ENCODE peak calls at places on chromosome 19, in nine cellular contexts. R is stomach, Y is GM23338, P is prostate gland, H is endothelial cell of umbilical vein, K is HL-60, L is K562, U is HCT116, W is breast epithelium. F is an unnamed sample.

GRCh38 chr19:41880329-41880708 is 2.7 kb upstream of the ARHGEF1 start:
- DNase-seq in R (no peak), Y (no peak), P (no peak), H (no peak), K (no peak), L (no peak), U (no peak), W (no peak), F (no peak)

GRCh38 chr19:56765107-56765506 is 75.4 kb downstream of the PEG3 start:
- DNase-seq in R (peak), Y (no peak), P (peak), H (no peak), K (no peak), L (no peak), U (no peak), W (peak), F (peak)

GRCh38 chr19:41324921-41325639 is 15.1 kb downstream of the CCDC97 start:
- DNase-seq in R (no peak), Y (peak), P (peak), H (peak), K (no peak), L (peak), U (no peak), W (peak), F (peak)

GRCh38 chr19:406121-406711 is 2.7 kb downstream of the C2CD4C start:
- DNase-seq in R (no peak), Y (no peak), P (no peak), H (no peak), K (no peak), L (no peak), U (no peak), W (no peak), F (no peak)

GRCh38 chr19:34316741-34317241 is 48.2 kb upstream of the GPI start:
- DNase-seq in R (no peak), Y (no peak), P (no peak), H (peak), K (no peak), L (peak), U (peak), W (no peak), F (peak)

GRCh38 chr19:10892256-10892655 is 20.9 kb downstream of the CARM1 start:
- DNase-seq in R (no peak), Y (no peak), P (no peak), H (no peak), K (no peak), L (no peak), U (no peak), W (no peak), F (no peak)

GRCh38 chr19:31139871-31140505 is 209.2 kb downstream of the TSHZ3 start:
- DNase-seq in R (no peak), Y (no peak), P (no peak), H (no peak), K (no peak), L (no peak), U (no peak), W (no peak), F (no peak)

GRCh38 chr19:17753976-17754375 is 2.7 kb downstream of the FCHO1 start:
- DNase-seq in R (no peak), Y (no peak), P (no peak), H (no peak), K (no peak), L (no peak), U (no peak), W (no peak), F (no peak)

GRCh38 chr19:40702337-40703012 is 12.0 kb upstream of the NUMBL start:
- DNase-seq in R (peak), Y (peak), P (no peak), H (no peak), K (no peak), L (peak), U (no peak), W (no peak), F (no peak)

GRCh38 chr19:38303517-38304351 is at the start of gene C19orf33:
- DNase-seq in R (peak), Y (peak), P (no peak), H (no peak), K (no peak), L (peak), U (peak), W (peak), F (peak)

GRCh38 chr19:44824758-44825157 is 15.9 kb downstream of the BCAM start:
- DNase-seq in R (no peak), Y (no peak), P (no peak), H (peak), K (no peak), L (no peak), U (no peak), W (no peak), F (no peak)

GRCh38 chr19:1501200-1501595 is 10.2 kb downstream of the REEP6 start:
- DNase-seq in R (no peak), Y (no peak), P (no peak), H (no peak), K (no peak), L (no peak), U (no peak), W (peak), F (no peak)

GRCh38 chr19:37963190-37963947 is 56.4 kb downstream of the SIPA1L3 start:
- DNase-seq in R (no peak), Y (no peak), P (no peak), H (peak), K (no peak), L (no peak), U (no peak), W (peak), F (no peak)

GRCh38 chr19:40650749-40651305 is 39.6 kb downstream of the NUMBL start:
- DNase-seq in R (no peak), Y (no peak), P (no peak), H (no peak), K (no peak), L (no peak), U (no peak), W (peak), F (no peak)

GRCh38 chr19:42420055-42420544 is 7.1 kb downstream of the LIPE start:
- DNase-seq in R (peak), Y (peak), P (no peak), H (peak), K (peak), L (peak), U (peak), W (no peak), F (peak)

GRCh38 chr19:31127132-31127967 is 221.9 kb downstream of the TSHZ3 start:
- DNase-seq in R (no peak), Y (no peak), P (peak), H (no peak), K (no peak), L (no peak), U (no peak), W (no peak), F (peak)

GRCh38 chr19:3229888-3230496 is 5.5 kb downstream of the CELF5 start:
- DNase-seq in R (no peak), Y (no peak), P (no peak), H (no peak), K (no peak), L (no peak), U (no peak), W (no peak), F (no peak)

GRCh38 chr19:56383826-56384605 is 9.3 kb downstream of the ZNF582 start:
- DNase-seq in R (no peak), Y (peak), P (no peak), H (no peak), K (no peak), L (no peak), U (no peak), W (no peak), F (no peak)

GRCh38 chr19:18349524-18350128 is 9.2 kb downstream of the PGPEP1 start:
- DNase-seq in R (peak), Y (peak), P (peak), H (peak), K (no peak), L (peak), U (no peak), W (no peak), F (peak)

GRCh38 chr19:18147396-18147795 is 5.6 kb upstream of the PIK3R2 start:
- DNase-seq in R (no peak), Y (no peak), P (no peak), H (no peak), K (no peak), L (no peak), U (no peak), W (no peak), F (no peak)

GRCh38 chr19:57560049-57560491 is 407 bp upstream of the ZNF550 start:
- DNase-seq in R (no peak), Y (no peak), P (no peak), H (no peak), K (no peak), L (no peak), U (no peak), W (peak), F (no peak)

GRCh38 chr19:18385675-18386542 is at the start of gene GDF15:
- DNase-seq in R (peak), Y (peak), P (peak), H (peak), K (no peak), L (peak), U (peak), W (no peak), F (peak)

GRCh38 chr19:11560404-11560988 is 1.5 kb upstream of the ELOF1 start:
- DNase-seq in R (peak), Y (peak), P (peak), H (peak), K (peak), L (peak), U (peak), W (no peak), F (peak)

GRCh38 chr19:3844596-3844995 is 24.2 kb downstream of the ZFR2 start:
- DNase-seq in R (no peak), Y (no peak), P (no peak), H (no peak), K (no peak), L (no peak), U (no peak), W (no peak), F (no peak)

GRCh38 chr19:55341191-55342043 is 1.7 kb downstream of the KMT5C start:
- DNase-seq in R (peak), Y (peak), P (peak), H (peak), K (no peak), L (peak), U (peak), W (peak), F (peak)

GRCh38 chr19:48737360-48737998 is 2.9 kb downstream of the RASIP1 start:
- DNase-seq in R (peak), Y (peak), P (no peak), H (peak), K (no peak), L (peak), U (no peak), W (no peak), F (no peak)

GRCh38 chr19:11137542-11138384 is 17.8 kb downstream of the SPC24 start:
- DNase-seq in R (peak), Y (peak), P (peak), H (peak), K (peak), L (peak), U (no peak), W (peak), F (peak)

GRCh38 chr19:55451522-55452380 is 8.7 kb upstream of the SHISA7 start:
- DNase-seq in R (no peak), Y (no peak), P (no peak), H (no peak), K (no peak), L (peak), U (no peak), W (no peak), F (no peak)

GRCh38 chr19:42333018-42333417 is 7.6 kb downstream of the MEGF8 start:
- DNase-seq in R (no peak), Y (no peak), P (no peak), H (no peak), K (no peak), L (no peak), U (no peak), W (no peak), F (no peak)

GRCh38 chr19:56476671-56477428 is at the start of gene ZNF667:
- DNase-seq in R (no peak), Y (peak), P (peak), H (peak), K (peak), L (no peak), U (no peak), W (no peak), F (no peak)

GRCh38 chr19:42409477-42409876 is 17.7 kb downstream of the LIPE start:
- DNase-seq in R (peak), Y (no peak), P (no peak), H (no peak), K (no peak), L (no peak), U (no peak), W (no peak), F (no peak)

GRCh38 chr19:43820098-43820860 is 6.8 kb upstream of the ZNF283 start:
- DNase-seq in R (no peak), Y (peak), P (no peak), H (peak), K (no peak), L (no peak), U (no peak), W (no peak), F (no peak)

GRCh38 chr19:38213911-38214625 is 10.0 kb downstream of the DPF1 start:
- DNase-seq in R (no peak), Y (peak), P (no peak), H (no peak), K (no peak), L (no peak), U (no peak), W (no peak), F (no peak)

GRCh38 chr19:58021541-58022282 is 12.1 kb upstream of the ZSCAN1 start:
- DNase-seq in R (no peak), Y (peak), P (peak), H (peak), K (no peak), L (peak), U (no peak), W (peak), F (peak)

GRCh38 chr19:13260883-13261653 is 110.9 kb downstream of the IER2 start:
- DNase-seq in R (peak), Y (no peak), P (no peak), H (peak), K (peak), L (peak), U (peak), W (peak), F (no peak)
- TF ChIP-seq CTCF in R (no peak), Y (no peak), P (no peak), H (no peak), K (no peak), L (no peak), U (peak), W (no peak), F (no peak)

GRCh38 chr19:35734273-35734672 is 8.0 kb downstream of the IGFLR1 start:
- DNase-seq in R (no peak), Y (no peak), P (no peak), H (no peak), K (no peak), L (no peak), U (no peak), W (no peak), F (no peak)

GRCh38 chr19:35733180-35734125 is 8.8 kb downstream of the IGFLR1 start:
- DNase-seq in R (no peak), Y (no peak), P (no peak), H (no peak), K (no peak), L (no peak), U (no peak), W (no peak), F (no peak)

GRCh38 chr19:35731779-35732405 is 10.4 kb downstream of the IGFLR1 start:
- DNase-seq in R (no peak), Y (no peak), P (no peak), H (no peak), K (no peak), L (no peak), U (no peak), W (no peak), F (no peak)

GRCh38 chr19:35731353-35731752 is 10.9 kb downstream of the IGFLR1 start:
- DNase-seq in R (no peak), Y (no peak), P (peak), H (no peak), K (no peak), L (no peak), U (no peak), W (no peak), F (no peak)

DNA sequence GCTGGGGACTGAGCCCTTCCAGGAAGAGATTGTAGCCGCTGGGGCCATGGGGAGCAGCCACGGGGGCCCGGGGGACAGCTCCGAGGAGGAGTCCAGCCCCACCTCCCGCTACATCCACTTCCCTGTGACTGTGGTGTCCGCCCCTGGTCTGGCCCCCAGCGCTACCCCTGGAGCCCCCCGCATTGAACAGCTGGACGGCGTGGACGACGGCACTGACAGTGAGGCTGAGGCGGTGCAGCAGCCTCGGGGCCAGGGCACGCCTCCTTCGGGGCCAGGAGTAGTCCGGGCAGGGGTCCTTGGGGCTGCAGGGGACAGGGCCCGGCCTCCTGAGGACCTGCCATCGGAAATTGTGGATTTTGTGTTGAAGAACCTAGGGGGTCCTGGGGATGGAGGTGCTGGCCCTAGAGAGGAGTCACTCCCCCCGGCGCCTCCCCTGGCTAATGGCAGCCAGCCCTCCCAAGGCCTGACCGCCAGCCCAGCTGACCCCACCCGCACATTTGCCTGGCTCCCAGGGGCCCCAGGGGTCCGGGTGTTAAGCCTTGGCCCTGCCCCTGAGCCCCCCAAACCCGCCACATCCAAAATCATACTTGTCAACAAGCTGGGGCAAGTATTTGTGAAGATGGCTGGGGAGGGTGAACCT is 9.6 kb downstream of the IGFLR1 start:
- DNase-seq in R (no peak), Y (no peak), P (no peak), H (no peak), K (no peak), L (no peak), U (no peak), W (no peak), F (no peak)
- TF ChIP-seq POLR2AphosphoS5 in R (no peak), Y (no peak), P (no peak), H (no peak), K (no peak), L (no peak), U (no peak), W (no peak), F (no peak)

GRCh38 chr19:46368116-46368515 is 21.2 kb downstream of the PPP5C start:
- DNase-seq in R (no peak), Y (no peak), P (no peak), H (no peak), K (no peak), L (no peak), U (no peak), W (no peak), F (no peak)
- TF ChIP-seq CTCF in R (no peak), Y (no peak), P (no peak), H (no peak), K (no peak), L (no peak), U (no peak), W (no peak), F (no peak)

DNA sequence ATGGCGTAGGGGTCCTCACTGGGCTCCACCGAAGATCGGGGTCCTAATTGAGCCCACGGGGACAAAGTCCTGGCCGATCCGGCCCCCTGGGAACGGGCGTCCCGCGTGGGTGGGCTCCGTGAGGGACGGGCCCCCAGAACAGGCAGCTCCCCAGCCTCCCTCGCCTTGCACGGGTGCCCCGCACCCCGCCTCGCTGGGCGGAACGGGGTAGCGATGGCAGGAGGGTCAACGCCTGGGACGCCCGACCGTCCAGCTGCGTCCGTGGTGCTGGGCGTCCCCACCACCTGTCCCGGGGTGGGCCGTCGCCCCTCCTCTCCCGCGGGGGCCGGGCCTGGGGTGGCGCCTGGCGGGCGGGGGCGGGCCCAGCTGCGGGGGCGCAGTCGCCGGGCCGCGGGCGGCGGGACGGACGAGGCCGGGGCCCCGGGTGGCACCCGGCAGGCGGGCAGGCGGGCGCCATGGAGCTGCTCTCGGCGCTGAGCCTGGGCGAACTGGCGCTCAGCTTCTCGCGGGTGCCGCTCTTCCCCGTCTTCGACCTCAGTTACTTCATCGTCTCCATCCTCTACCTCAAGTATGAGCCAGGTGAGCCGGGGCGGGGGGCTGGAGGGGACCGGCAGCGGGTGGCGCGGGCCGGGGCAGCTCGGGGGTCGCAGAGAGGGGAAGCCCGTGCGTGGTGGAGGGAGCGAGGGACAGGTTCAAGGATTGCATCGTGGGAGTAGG is at the start of gene TMEM38A:
- DNase-seq in R (peak), Y (peak), P (peak), H (no peak), K (peak), L (peak), U (no peak), W (peak), F (peak)
- TF ChIP-seq POLR2AphosphoS5 in R (no peak), Y (peak), P (no peak), H (no peak), K (no peak), L (no peak), U (peak), W (no peak), F (peak)

GRCh38 chr19:35939307-35940077 is 3.3 kb downstream of the LRFN3 start:
- DNase-seq in R (no peak), Y (no peak), P (no peak), H (no peak), K (no peak), L (no peak), U (no peak), W (no peak), F (no peak)
- TF ChIP-seq CTCF in R (no peak), Y (no peak), P (no peak), H (no peak), K (no peak), L (no peak), U (no peak), W (no peak), F (no peak)

DNA sequence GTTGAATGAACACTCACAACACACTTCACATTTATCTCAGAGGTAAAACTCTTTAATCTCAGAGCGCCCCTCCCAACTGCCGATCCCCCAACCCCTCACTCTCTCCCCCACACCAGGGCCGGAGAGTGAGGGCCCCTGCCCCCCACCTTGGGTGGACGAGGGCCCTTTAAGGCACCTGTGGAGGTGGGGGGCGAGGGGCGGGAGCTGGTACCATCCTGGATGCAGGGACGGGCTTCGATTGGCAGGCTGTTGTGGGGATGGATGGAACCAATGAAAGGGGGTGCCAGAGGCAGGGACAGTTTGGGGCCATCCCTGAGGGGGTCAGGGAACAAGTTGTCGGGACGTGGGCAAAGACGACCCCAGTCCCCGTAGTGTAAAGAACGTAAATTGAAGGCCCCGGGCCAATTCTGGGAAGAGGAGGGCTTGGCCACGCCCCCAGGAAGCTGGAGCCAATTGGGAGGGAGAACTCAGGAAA is 1.7 kb upstream of the PNKP start:
- DNase-seq in R (no peak), Y (no peak), P (no peak), H (no peak), K (no peak), L (no peak), U (no peak), W (no peak), F (no peak)
- TF ChIP-seq POLR2AphosphoS5 in R (no peak), Y (no peak), P (no peak), H (no peak), K (no peak), L (no peak), U (no peak), W (no peak), F (no peak)